ENCODE peak calls at places on chromosome 19, in four cellular contexts. Q is hypothalamus, M is ELR, C is anterior cingulate cortex. V is an unnamed sample.

GRCh38 chr19:2208975-2209374 is 27.2 kb downstream of the PLEKHJ1 start:
- DNase-seq in Q (no peak), M (no peak), C (no peak), V (no peak)

GRCh38 chr19:57664269-57665127 is 4.2 kb upstream of the ZSCAN4 start:
- DNase-seq in Q (peak), M (peak), C (peak), V (peak)

GRCh38 chr19:18049390-18049789 is 37.3 kb downstream of the IL12RB1 start:
- DNase-seq in Q (peak), M (no peak), C (peak), V (no peak)

GRCh38 chr19:47448360-47448727 is 23.3 kb downstream of the SLC8A2 start:
- DNase-seq in Q (no peak), M (no peak), C (no peak), V (no peak)

GRCh38 chr19:55650602-55651230 is 2.7 kb downstream of the CCDC106 start:
- DNase-seq in Q (no peak), M (no peak), C (no peak), V (no peak)

GRCh38 chr19:14113762-14114414 is 3.7 kb downstream of the PRKACA start:
- DNase-seq in Q (peak), M (no peak), C (no peak), V (no peak)

GRCh38 chr19:40717325-40717879 is 490 bp downstream of the ITPKC start:
- DNase-seq in Q (no peak), M (no peak), C (no peak), V (no peak)

GRCh38 chr19:29610213-29610573 is 4.1 kb downstream of the POP4 start:
- DNase-seq in Q (no peak), M (no peak), C (no peak), V (no peak)

GRCh38 chr19:29694669-29695627 is 20.1 kb downstream of the C19orf12 start:
- DNase-seq in Q (peak), M (peak), C (peak), V (peak)

GRCh38 chr19:16587031-16588023 is 15.1 kb upstream of the SLC35E1 start:
- DNase-seq in Q (peak), M (peak), C (peak), V (peak)

GRCh38 chr19:16368385-16369305 is 44.0 kb downstream of the KLF2 start:
- DNase-seq in Q (no peak), M (no peak), C (no peak), V (no peak)

GRCh38 chr19:31100945-31101344 is 248.3 kb downstream of the TSHZ3 start:
- DNase-seq in Q (no peak), M (no peak), C (no peak), V (no peak)

GRCh38 chr19:50203281-50204080 is at the start of gene MYH14:
- DNase-seq in Q (peak), M (no peak), C (peak), V (no peak)

GRCh38 chr19:46218160-46218559 is 11.4 kb upstream of the IGFL1 start:
- DNase-seq in Q (no peak), M (peak), C (no peak), V (peak)

GRCh38 chr19:16760990-16761389 is 41.3 kb downstream of the NWD1 start:
- DNase-seq in Q (no peak), M (no peak), C (no peak), V (no peak)

GRCh38 chr19:40257096-40257517 is 28.0 kb downstream of the AKT2 start:
- DNase-seq in Q (no peak), M (no peak), C (no peak), V (peak)

GRCh38 chr19:31627824-31628223 is 278.6 kb upstream of the TSHZ3 start:
- DNase-seq in Q (no peak), M (no peak), C (no peak), V (no peak)

GRCh38 chr19:7460562-7460966 is 28.3 kb downstream of the PEX11G start:
- DNase-seq in Q (no peak), M (peak), C (no peak), V (no peak)

GRCh38 chr19:49690073-49690655 is 752 bp upstream of the CPT1C start:
- DNase-seq in Q (peak), M (peak), C (peak), V (no peak)

GRCh38 chr19:55257461-55258411 is 1.1 kb downstream of the PPP6R1 start:
- DNase-seq in Q (no peak), M (peak), C (no peak), V (peak)

GRCh38 chr19:13036366-13036976 is 41.2 kb downstream of the NFIX start:
- DNase-seq in Q (no peak), M (peak), C (no peak), V (peak)

GRCh38 chr19:55146078-55146647 is 2.8 kb downstream of the TNNT1 start:
- DNase-seq in Q (no peak), M (peak), C (no peak), V (peak)

GRCh38 chr19:19087676-19088075 is 23.9 kb downstream of the SLC25A42 start:
- DNase-seq in Q (no peak), M (no peak), C (no peak), V (no peak)

GRCh38 chr19:19159534-19159933 is 10.5 kb downstream of the MEF2B start:
- DNase-seq in Q (no peak), M (no peak), C (no peak), V (no peak)

GRCh38 chr19:9797871-9798270 is 21.0 kb downstream of the FBXL12 start:
- DNase-seq in Q (no peak), M (no peak), C (no peak), V (peak)

GRCh38 chr19:2015611-2015950 is at the start of gene BTBD2:
- DNase-seq in Q (peak), M (peak), C (peak), V (peak)

GRCh38 chr19:45403781-45404556 is 900 bp downstream of the PPP1R13L start:
- DNase-seq in Q (no peak), M (peak), C (no peak), V (peak)

GRCh38 chr19:31883299-31883990 is 462.0 kb upstream of the ZNF507 start:
- DNase-seq in Q (no peak), M (no peak), C (no peak), V (no peak)

GRCh38 chr19:53506728-53507127 is 31.2 kb upstream of the ZNF331 start:
- DNase-seq in Q (no peak), M (no peak), C (no peak), V (no peak)

V was measured in mammary epithelial cell.